ENCODE peak calls at places on chromosomes 3 and 15, in five cellular contexts. T, L, B, S and Z are unnamed samples.

GRCh38 chr3:136078421-136079364 is 113.2 kb downstream of the PPP2R3A start:
- DNase-seq in S (no peak), B (peak), L (peak), T (peak), Z (no peak)

GRCh38 chr3:78804251-78805037 is 963.4 kb downstream of the ROBO1 start:
- DNase-seq in S (no peak), T (peak), L (no peak), B (peak), Z (no peak)

GRCh38 chr3:129577356-129577755 is 29.1 kb downstream of the PLXND1 start:
- DNase-seq in L (peak), S (no peak), B (peak), T (peak), Z (no peak)

GRCh38 chr3:107767897-107768605 is 245.3 kb downstream of the BBX start:
- DNase-seq in S (no peak), L (no peak), B (no peak), T (peak), Z (no peak)

GRCh38 chr3:15324335-15324734 is 8.1 kb downstream of the SH3BP5 start:
- DNase-seq in T (no peak), L (no peak), B (peak), S (no peak), Z (no peak)

GRCh38 chr15:96422153-96422552 is 91.7 kb downstream of the NR2F2 start:
- DNase-seq in S (no peak), L (no peak), T (no peak), B (no peak), Z (no peak)

GRCh38 chr3:157436583-157437300 is at the start of gene PTX3:
- DNase-seq in T (peak), S (peak), L (no peak), B (peak), Z (peak)

GRCh38 chr15:29377141-29377540 is 107.5 kb upstream of the NSMCE3 start:
- DNase-seq in B (no peak), T (no peak), L (peak), S (no peak), Z (no peak)

GRCh38 chr3:113231827-113232253 is 20.5 kb downstream of the BOC start:
- DNase-seq in B (peak), S (no peak), L (peak), T (peak), Z (peak)

GRCh38 chr3:127637546-127637945 is 8.6 kb downstream of the PODXL2 start:
- DNase-seq in S (no peak), T (no peak), L (no peak), B (no peak), Z (no peak)

GRCh38 chr3:197793246-197793645 is 2.2 kb downstream of the LRCH3 start:
- DNase-seq in T (peak), B (peak), L (peak), S (no peak), Z (no peak)

GRCh38 chr3:59555593-59556315 is 505.9 kb upstream of the CFAP20DC start:
- DNase-seq in B (peak), S (no peak), L (no peak), T (peak), Z (no peak)

GRCh38 chr3:140545756-140546155 is 132.1 kb upstream of the TRIM42 start:
- DNase-seq in S (no peak), L (no peak), B (no peak), T (no peak), Z (no peak)

GRCh38 chr3:170532573-170532972 is 53.3 kb downstream of the SLC7A14 start:
- DNase-seq in S (no peak), L (no peak), T (no peak), B (no peak), Z (no peak)

GRCh38 chr3:85005947-85006346 is 47.2 kb downstream of the CADM2 start:
- DNase-seq in T (no peak), B (no peak), L (no peak), S (peak), Z (no peak)

GRCh38 chr3:126258670-126259069 is 78.3 kb upstream of the ALDH1L1 start:
- DNase-seq in L (no peak), T (peak), B (peak), S (no peak), Z (no peak)

GRCh38 chr3:82496890-82497560 is 735.6 kb upstream of the GBE1 start:
- DNase-seq in T (no peak), L (no peak), B (no peak), S (peak), Z (peak)

GRCh38 chr3:146513386-146514051 is 30.9 kb downstream of the PLSCR1 start:
- DNase-seq in L (no peak), B (no peak), S (no peak), T (no peak), Z (no peak)

GRCh38 chr3:136350132-136350531 is 100.0 kb downstream of the PCCB start:
- DNase-seq in B (peak), S (no peak), T (peak), L (no peak), Z (no peak)

GRCh38 chr15:59165726-59166125 is 40.9 kb upstream of the LDHAL6B start:
- DNase-seq in B (no peak), S (no peak), T (no peak), L (peak), Z (peak)

GRCh38 chr3:180926526-180926925 is 14.1 kb downstream of the FXR1 start:
- DNase-seq in T (no peak), B (no peak), L (no peak), S (no peak), Z (no peak)

GRCh38 chr3:111738238-111738637 is 120.8 kb upstream of the PHLDB2 start:
- DNase-seq in B (peak), T (no peak), L (no peak), S (no peak), Z (no peak)

GRCh38 chr15:31405200-31405929 is 78.7 kb downstream of the KLF13 start:
- DNase-seq in L (no peak), T (no peak), S (no peak), B (peak), Z (no peak)

GRCh38 chr3:32817195-32817560 is 619 bp upstream of the TRIM71 start:
- DNase-seq in L (no peak), T (no peak), B (no peak), S (peak), Z (peak)

GRCh38 chr3:111715911-111716523 is 120.9 kb upstream of the ZBED2 start:
- DNase-seq in B (no peak), S (peak), T (peak), L (peak), Z (peak)

GRCh38 chr15:79193157-79193948 is 89.2 kb upstream of the ANKRD34C start:
- DNase-seq in S (no peak), L (no peak), T (no peak), B (no peak), Z (no peak)